ENCODE peak calls at places on chromosomes 12 and 14, in seven cellular contexts. R, K, T, P, L, F and S are unnamed samples.

GRCh38 chr12:45850302-45850701 is 120.8 kb downstream of the ARID2 start:
- DNase-seq in R (no peak), K (no peak), T (no peak), P (no peak), L (no peak), F (no peak), S (no peak)

GRCh38 chr14:89406941-89407340 is 10.1 kb downstream of the FOXN3 start:
- DNase-seq in R (no peak), K (no peak), T (no peak), P (no peak), L (no peak), F (no peak), S (no peak)

GRCh38 chr14:88868558-88869159 is 44.2 kb downstream of the TTC8 start:
- DNase-seq in R (no peak), K (no peak), T (no peak), P (no peak), L (no peak), F (no peak), S (no peak)

GRCh38 chr12:121355818-121356217 is 3.6 kb upstream of the ANAPC5 start:
- DNase-seq in R (no peak), K (no peak), T (no peak), P (no peak), L (no peak), F (no peak), S (no peak)

GRCh38 chr12:118103231-118103600 is 595 bp downstream of the VSIG10 start:
- DNase-seq in R (no peak), K (no peak), T (no peak), P (no peak), L (peak; percentile 31), F (peak; percentile 78), S (no peak)

GRCh38 chr14:25411933-25412757 is 362.2 kb upstream of the STXBP6 start:
- DNase-seq in R (no peak), K (no peak), T (peak; percentile 65), P (no peak), L (no peak), F (no peak), S (no peak)

GRCh38 chr12:96402061-96402460 is 1.8 kb upstream of the CDK17 start:
- DNase-seq in R (no peak), K (no peak), T (no peak), P (no peak), L (no peak), F (no peak), S (no peak)

GRCh38 chr12:92485356-92486348 is 217.1 kb upstream of the PLEKHG7 start:
- DNase-seq in R (no peak), K (no peak), T (no peak), P (no peak), L (no peak), F (no peak), S (no peak)

GRCh38 chr14:62614117-62614516 is 431.1 kb downstream of the KCNH5 start:
- DNase-seq in R (no peak), K (no peak), T (no peak), P (no peak), L (no peak), F (no peak), S (no peak)

GRCh38 chr12:121718653-121719239 is 6.2 kb downstream of the TMEM120B start:
- DNase-seq in R (no peak), K (no peak), T (no peak), P (no peak), L (no peak), F (no peak), S (no peak)

GRCh38 chr12:8681129-8681902 is 16.5 kb upstream of the RIMKLB start:
- DNase-seq in R (no peak), K (peak; percentile 74), T (no peak), P (no peak), L (no peak), F (no peak), S (no peak)

DNA sequence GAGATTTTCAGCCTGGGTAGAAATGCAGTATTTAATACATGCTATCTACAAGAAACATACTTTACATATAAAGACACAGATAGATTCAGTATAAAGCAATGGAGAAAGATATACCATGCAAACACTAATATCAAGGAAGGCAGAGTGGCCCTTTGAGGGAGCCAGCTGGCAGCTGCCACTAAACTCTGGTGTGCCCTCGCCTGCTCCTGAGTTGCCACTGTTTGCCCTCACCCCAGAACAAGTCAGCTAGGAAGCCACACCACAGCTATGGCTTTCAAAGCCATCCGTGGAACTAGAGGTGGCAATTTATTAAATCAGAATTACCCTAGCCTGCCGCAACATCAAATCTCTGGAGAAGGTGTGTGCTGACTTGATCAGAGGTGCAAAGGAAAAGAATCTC is 18.3 kb downstream of the PXN start:
- DNase-seq in R (no peak), K (no peak), T (no peak), P (no peak), L (no peak), F (no peak), S (no peak)
- H3K27me3 ChIP-seq in R (no peaks in the 10 kb centered on the region), K (no peaks in the 10 kb centered on the region), T (no peaks in the 10 kb centered on the region), P (no peaks in the 10 kb centered on the region), L (no peaks in the 10 kb centered on the region), F (no peaks in the 10 kb centered on the region), S (no peaks in the 10 kb centered on the region)

GRCh38 chr14:24334431-24335271 is at the start of gene ADCY4:
- DNase-seq in R (peak; percentile 73), K (no peak), T (no peak), P (no peak), L (no peak), F (peak; percentile 80), S (no peak)

GRCh38 chr14:24337824-24338175 is 2.0 kb downstream of the RIPK3 start:
- DNase-seq in R (no peak), K (no peak), T (no peak), P (no peak), L (no peak), F (no peak), S (no peak)

GRCh38 chr14:24338843-24339242 is 948 bp downstream of the RIPK3 start:
- DNase-seq in R (no peak), K (no peak), T (no peak), P (no peak), L (no peak), F (no peak), S (no peak)

GRCh38 chr14:24337144-24337823 is 2.4 kb upstream of the ADCY4 start:
- DNase-seq in R (no peak), K (no peak), T (no peak), P (no peak), L (no peak), F (no peak), S (no peak)

GRCh38 chr14:24335461-24336146 is 733 bp upstream of the ADCY4 start:
- DNase-seq in R (no peak), K (no peak), T (no peak), P (no peak), L (no peak), F (peak; percentile 61), S (no peak)
- H3K27ac ChIP-seq in R (peak overlapping the region; percentile 86), K (peak overlapping the region; percentile 83), T (no peak overlapping the region), P (peak overlapping the region; percentile 55), L (peak overlapping the region; percentile 13), F (no peak overlapping the region), S (no peak overlapping the region)

GRCh38 chr14:95327558-95328374 is 8.1 kb upstream of the CLMN start:
- DNase-seq in R (no peak), K (no peak), T (no peak), P (no peak), L (peak; percentile 44), F (no peak), S (no peak)
- H3K27me3 ChIP-seq in R (no peaks in the 10 kb centered on the region), K (no peaks in the 10 kb centered on the region), T (no peaks in the 10 kb centered on the region), P (no peaks in the 10 kb centered on the region), L (no peaks in the 10 kb centered on the region), F (no peaks in the 10 kb centered on the region), S (no peaks in the 10 kb centered on the region)

GRCh38 chr12:114658002-114658441 is 26.0 kb downstream of the TBX3 start:
- DNase-seq in R (no peak), K (no peak), T (no peak), P (no peak), L (no peak), F (no peak), S (no peak)
- H3K27ac ChIP-seq in R (no peak overlapping the region), K (no peak overlapping the region), T (no peak overlapping the region), P (no peak overlapping the region), L (no peak overlapping the region), F (no peak overlapping the region), S (no peak overlapping the region)

GRCh38 chr14:85535316-85535715 is 5.4 kb downstream of the FLRT2 start:
- DNase-seq in R (no peak), K (no peak), T (no peak), P (no peak), L (no peak), F (no peak), S (no peak)
- H3K27me3 ChIP-seq in R (peaks cover 44% of the 10 kb centered on the region), K (no peaks in the 10 kb centered on the region), T (peaks cover 31% of the 10 kb centered on the region), P (no peaks in the 10 kb centered on the region), L (peaks cover 53% of the 10 kb centered on the region), F (no peaks in the 10 kb centered on the region), S (peaks cover 6% of the 10 kb centered on the region)

GRCh38 chr12:52187206-52187605 is 4.6 kb downstream of the KRT80 start:
- DNase-seq in R (no peak), K (no peak), T (no peak), P (no peak), L (no peak), F (no peak), S (no peak)

GRCh38 chr12:52185400-52185967 is 6.3 kb downstream of the KRT80 start:
- DNase-seq in R (no peak), K (no peak), T (no peak), P (no peak), L (no peak), F (no peak), S (no peak)

GRCh38 chr12:52187640-52188039 is 4.2 kb downstream of the KRT80 start:
- DNase-seq in R (no peak), K (no peak), T (no peak), P (no peak), L (no peak), F (no peak), S (no peak)

GRCh38 chr12:52184813-52185212 is 7.0 kb downstream of the KRT80 start:
- DNase-seq in R (no peak), K (no peak), T (no peak), P (no peak), L (no peak), F (no peak), S (no peak)

GRCh38 chr12:52186135-52186840 is 5.5 kb downstream of the KRT80 start:
- DNase-seq in R (no peak), K (no peak), T (no peak), P (no peak), L (no peak), F (no peak), S (no peak)
- H3K27ac ChIP-seq in R (no peak overlapping the region), K (peak overlapping the region; percentile 10), T (no peak overlapping the region), P (no peak overlapping the region), L (no peak overlapping the region), F (no peak overlapping the region), S (no peak overlapping the region)

GRCh38 chr12:54021006-54021405 is 7.2 kb upstream of the HOXC6 start:
- DNase-seq in R (no peak), K (no peak), T (no peak), P (no peak), L (no peak), F (no peak), S (no peak)
- H3K27me3 ChIP-seq in R (peaks cover 91% of the 10 kb centered on the region), K (peaks cover 7% of the 10 kb centered on the region), T (peaks cover 98% of the 10 kb centered on the region), P (no peaks in the 10 kb centered on the region), L (peaks cover 100% of the 10 kb centered on the region), F (no peaks in the 10 kb centered on the region), S (peaks cover 67% of the 10 kb centered on the region)

DNA sequence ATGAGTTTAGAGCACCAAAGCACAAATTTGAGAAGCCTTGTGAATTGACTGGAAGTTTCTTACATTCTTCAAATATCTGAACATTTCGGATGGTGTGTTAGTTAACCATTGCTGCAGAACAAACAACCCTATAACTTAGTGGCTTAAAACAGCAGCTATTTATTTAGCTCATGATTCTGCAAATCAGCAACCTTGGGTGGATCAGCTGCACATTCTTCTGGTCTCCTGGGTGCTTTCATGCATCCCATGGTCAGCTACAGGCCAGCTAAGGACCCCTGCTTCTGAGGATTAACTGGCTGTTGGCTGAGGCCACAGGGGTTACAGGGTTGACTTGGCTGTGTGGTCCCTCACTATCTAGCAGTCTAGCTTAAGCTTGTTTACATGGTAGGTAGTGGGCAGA is 114.0 kb upstream of the HIF1A start:
- DNase-seq in R (no peak), K (no peak), T (no peak), P (no peak), L (no peak), F (no peak), S (no peak)
- H3K27ac ChIP-seq in R (no peak overlapping the region), K (no peak overlapping the region), T (no peak overlapping the region), P (no peak overlapping the region), L (no peak overlapping the region), F (no peak overlapping the region), S (no peak overlapping the region)